ENCODE peak calls at places on chromosomes 13 and 19, in seven cellular contexts. I, C, O, L, D, E and Z are unnamed samples.

GRCh38 chr13:42612021-42612765 is 38.2 kb downstream of the TNFSF11 start:
- DNase-seq in O (no peak), I (no peak), C (no peak), L (no peak), D (no peak), E (no peak), Z (no peak)

GRCh38 chr13:20460744-20461143 is 64.9 kb downstream of the CRYL1 start:
- DNase-seq in L (no peak), I (no peak), E (no peak), C (no peak), O (no peak), D (no peak), Z (no peak)

GRCh38 chr13:67643656-67644055 is 413.5 kb upstream of the PCDH9 start:
- DNase-seq in I (no peak), D (no peak), C (no peak), O (no peak), L (no peak), E (no peak), Z (no peak)

GRCh38 chr19:46416077-46416709 is 2.8 kb upstream of the CCDC8 start:
- DNase-seq in O (peak), E (no peak), D (no peak), I (peak), C (peak), L (peak), Z (peak)

GRCh38 chr19:30207357-30207756 is 164.8 kb upstream of the ZNF536 start:
- DNase-seq in D (no peak), E (no peak), C (no peak), O (no peak), I (no peak), L (no peak), Z (no peak)

GRCh38 chr19:46350758-46351159 is 3.9 kb downstream of the PPP5C start:
- DNase-seq in C (no peak), I (no peak), E (no peak), L (no peak), O (no peak), D (peak), Z (no peak)

GRCh38 chr13:28796938-28797257 is 23.2 kb upstream of the MTUS2 start:
- DNase-seq in O (no peak), D (no peak), C (no peak), I (no peak), L (no peak), E (no peak), Z (no peak)

GRCh38 chr19:49210108-49210900 is 52.7 kb downstream of the TRPM4 start:
- DNase-seq in D (peak), E (no peak), L (no peak), I (peak), C (peak), O (no peak), Z (no peak)